ENCODE peak calls at places on chromosomes 5 and 9, in ten cellular contexts. O is BE2C, R is IMR-90, N is dorsolateral prefrontal cortex, G is uterus, U is GM12865, X is astrocyte of the spinal cord, Q is tibial artery, K is fibroblast of the aortic adventitia, I is brain microvascular endothelial cell. W is an unnamed sample.

GRCh38 chr9:96476591-96476990 is 26.6 kb downstream of the HABP4 start:
- DNase-seq in O (no peak), R (peak; percentile 75), N (no peak), G (no peak), U (no peak), X (peak; percentile 42), Q (no peak), K (peak; percentile 49), I (no peak), W (no peak)

GRCh38 chr9:107348836-107349235 is 65.8 kb downstream of the RAD23B start:
- DNase-seq in O (no peak), R (no peak), N (no peak), G (no peak), U (no peak), X (no peak), Q (no peak), K (no peak), I (no peak), W (no peak)

GRCh38 chr5:71471193-71471592 is 15.7 kb downstream of the BDP1 start:
- DNase-seq in O (no peak), R (peak; percentile 59), N (no peak), G (no peak), U (no peak), X (peak; percentile 53), Q (no peak), K (peak; percentile 39), I (peak; percentile 77), W (no peak)

GRCh38 chr9:115275753-115276152 is 157.8 kb upstream of the TNC start:
- DNase-seq in O (no peak), R (no peak), N (no peak), G (no peak), U (no peak), X (no peak), Q (no peak), K (no peak), I (no peak), W (no peak)

GRCh38 chr9:118318770-118319443 is 614.7 kb downstream of the TLR4 start:
- DNase-seq in O (no peak), R (no peak), N (no peak), G (no peak), U (no peak), X (peak; percentile 3), Q (peak; percentile 66), K (no peak), I (no peak), W (no peak)

GRCh38 chr9:127567898-127568617 is 44.0 kb upstream of the STXBP1 start:
- DNase-seq in O (no peak), R (no peak), N (no peak), G (no peak), U (no peak), X (no peak), Q (no peak), K (no peak), I (no peak), W (no peak)

GRCh38 chr9:72598639-72599038 is 77.2 kb downstream of the TMC1 start:
- DNase-seq in O (no peak), R (no peak), N (no peak), G (no peak), U (no peak), X (no peak), Q (no peak), K (no peak), I (no peak), W (no peak)

GRCh38 chr5:80117446-80117845 is 82.3 kb downstream of the THBS4 start:
- DNase-seq in O (no peak), R (no peak), N (no peak), G (no peak), U (no peak), X (no peak), Q (no peak), K (no peak), I (no peak), W (no peak)

GRCh38 chr5:88826959-88827585 is 55.9 kb downstream of the MEF2C start:
- DNase-seq in O (no peak), R (peak; percentile 90), N (no peak), G (peak; percentile 50), U (peak; percentile 86), X (peak; percentile 65), Q (no peak), K (peak; percentile 83), I (peak; percentile 84), W (no peak)

GRCh38 chr5:88827997-88828396 is 55.0 kb downstream of the MEF2C start:
- DNase-seq in O (no peak), R (peak; percentile 14), N (no peak), G (no peak), U (no peak), X (peak; percentile 36), Q (no peak), K (no peak), I (no peak), W (no peak)

GRCh38 chr5:88829773-88830172 is 53.2 kb downstream of the MEF2C start:
- DNase-seq in O (no peak), R (no peak), N (no peak), G (no peak), U (no peak), X (no peak), Q (no peak), K (peak; percentile 41), I (no peak), W (no peak)

GRCh38 chr5:88830567-88830966 is 52.4 kb downstream of the MEF2C start:
- DNase-seq in O (no peak), R (no peak), N (no peak), G (no peak), U (peak; percentile 70), X (peak; percentile 23), Q (no peak), K (peak; percentile 28), I (no peak), W (no peak)

DNA sequence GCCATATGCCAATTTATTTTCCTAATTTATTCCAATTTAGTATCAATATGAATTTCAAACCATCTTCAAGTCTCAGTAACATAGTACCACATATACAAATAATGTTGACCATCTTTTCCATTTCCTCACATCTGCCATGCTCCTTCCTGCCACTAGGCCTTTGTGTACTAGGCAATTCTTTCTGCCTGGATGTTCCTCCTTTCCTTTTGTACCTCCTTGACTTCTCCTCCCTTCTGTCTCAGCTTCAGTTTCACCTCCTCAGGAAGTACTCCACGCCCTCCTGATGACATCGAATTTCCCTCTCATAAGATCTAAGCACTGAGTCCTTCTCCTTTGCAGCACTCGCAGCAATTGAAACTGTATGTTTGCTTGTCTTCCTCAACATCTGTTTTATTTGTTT is 53.9 kb downstream of the MEF2C start:
- DNase-seq in O (no peak), R (no peak), N (no peak), G (no peak), U (peak; percentile 68), X (no peak), Q (no peak), K (peak; percentile 41), I (peak; percentile 12), W (no peak)
- TF ChIP-seq CTCF in O (peak; percentile 18), R (no peak), N (peak; percentile 18), G (peak; percentile 6), U (peak; percentile 34), X (peak; percentile 19), Q (peak; percentile 47), K (peak; percentile 59), I (peak; percentile 48), W (peak; percentile 46)

DNA sequence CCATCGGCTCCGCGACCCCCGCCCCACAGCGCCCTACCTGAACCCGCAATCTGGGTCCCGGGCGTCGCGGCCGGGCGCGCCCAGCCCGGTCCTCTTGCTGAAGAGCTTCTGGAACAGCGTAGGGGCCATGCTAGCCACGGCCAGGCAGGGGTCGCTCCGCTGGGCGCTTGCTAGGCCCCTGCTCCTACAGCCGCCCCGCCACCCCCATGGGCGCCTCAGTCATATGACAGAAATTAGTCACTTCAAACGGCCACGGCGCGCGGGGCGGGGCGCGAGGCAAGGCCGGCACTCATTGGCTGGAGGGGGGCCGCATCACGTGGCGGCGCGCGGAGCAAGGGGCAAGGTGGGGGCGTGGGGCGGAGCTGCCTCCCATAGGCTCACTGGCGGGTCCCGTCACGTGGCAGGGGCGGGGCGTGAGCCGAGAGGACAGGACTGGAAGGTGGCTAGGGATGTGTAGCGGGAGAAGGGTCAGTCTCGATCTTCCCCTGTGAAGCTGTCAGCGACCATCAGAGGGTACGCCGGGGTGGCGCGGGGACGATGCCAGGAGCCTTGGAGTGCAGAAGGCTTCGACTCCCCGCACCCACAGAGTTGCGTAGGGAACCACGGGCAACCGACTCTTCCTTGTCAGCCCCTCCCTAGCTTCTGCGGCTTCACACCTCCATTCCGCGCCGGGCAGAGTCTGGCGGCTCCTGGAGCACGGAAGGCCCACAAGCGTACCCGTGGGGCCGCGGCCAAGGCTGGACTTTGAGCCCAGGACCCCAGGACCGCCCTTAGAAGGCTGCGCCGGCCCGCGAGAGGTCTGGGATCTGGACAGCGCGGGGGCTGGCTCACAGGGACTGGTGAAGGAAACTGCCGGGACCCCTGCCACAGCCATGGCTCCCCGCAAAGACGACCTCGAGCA is at the start of gene FNIP1:
- DNase-seq in O (peak; percentile 100), R (peak; percentile 93), N (peak; percentile 99), G (peak; percentile 99), U (peak; percentile 98), X (peak; percentile 98), Q (peak; percentile 100), K (peak; percentile 92), I (peak; percentile 98), W (peak; percentile 98)
- H3K4me3 ChIP-seq in O (peak within 1 kb of the TSS; percentile 81), R (peak within 1 kb of the TSS; percentile 88), N (peak within 1 kb of the TSS; percentile 98), G (peak within 1 kb of the TSS; percentile 72), U (peak within 1 kb of the TSS; percentile 75), X (peak within 1 kb of the TSS; percentile 93), Q (peak within 1 kb of the TSS; percentile 86), K (peak within 1 kb of the TSS; percentile 76), I (peak within 1 kb of the TSS; percentile 98), W (peak within 1 kb of the TSS; percentile 99)

GRCh38 chr9:70108181-70108580 is 64.5 kb downstream of the MAMDC2 start:
- DNase-seq in O (no peak), R (no peak), N (no peak), G (no peak), U (no peak), X (no peak), Q (no peak), K (no peak), I (no peak), W (no peak)

GRCh38 chr9:70110194-70111041 is 66.8 kb downstream of the MAMDC2 start:
- DNase-seq in O (no peak), R (peak; percentile 83), N (no peak), G (no peak), U (peak; percentile 3), X (peak; percentile 73), Q (no peak), K (peak; percentile 18), I (no peak), W (no peak)

GRCh38 chr9:70105142-70105541 is 61.5 kb downstream of the MAMDC2 start:
- DNase-seq in O (peak; percentile 76), R (no peak), N (no peak), G (no peak), U (no peak), X (no peak), Q (no peak), K (no peak), I (no peak), W (no peak)

GRCh38 chr9:70111042-70111602 is 67.5 kb downstream of the MAMDC2 start:
- DNase-seq in O (peak; percentile 84), R (peak; percentile 81), N (peak; percentile 70), G (peak; percentile 87), U (peak; percentile 67), X (peak; percentile 83), Q (peak; percentile 89), K (peak; percentile 78), I (peak; percentile 60), W (peak; percentile 24)

GRCh38 chr9:70106571-70106970 is 62.9 kb downstream of the MAMDC2 start:
- DNase-seq in O (no peak), R (no peak), N (no peak), G (no peak), U (no peak), X (no peak), Q (no peak), K (no peak), I (no peak), W (no peak)
- TF ChIP-seq CTCF in O (no peak), R (no peak), N (no peak), G (no peak), U (no peak), X (no peak), Q (no peak), K (no peak), I (no peak), W (no peak)

DNA sequence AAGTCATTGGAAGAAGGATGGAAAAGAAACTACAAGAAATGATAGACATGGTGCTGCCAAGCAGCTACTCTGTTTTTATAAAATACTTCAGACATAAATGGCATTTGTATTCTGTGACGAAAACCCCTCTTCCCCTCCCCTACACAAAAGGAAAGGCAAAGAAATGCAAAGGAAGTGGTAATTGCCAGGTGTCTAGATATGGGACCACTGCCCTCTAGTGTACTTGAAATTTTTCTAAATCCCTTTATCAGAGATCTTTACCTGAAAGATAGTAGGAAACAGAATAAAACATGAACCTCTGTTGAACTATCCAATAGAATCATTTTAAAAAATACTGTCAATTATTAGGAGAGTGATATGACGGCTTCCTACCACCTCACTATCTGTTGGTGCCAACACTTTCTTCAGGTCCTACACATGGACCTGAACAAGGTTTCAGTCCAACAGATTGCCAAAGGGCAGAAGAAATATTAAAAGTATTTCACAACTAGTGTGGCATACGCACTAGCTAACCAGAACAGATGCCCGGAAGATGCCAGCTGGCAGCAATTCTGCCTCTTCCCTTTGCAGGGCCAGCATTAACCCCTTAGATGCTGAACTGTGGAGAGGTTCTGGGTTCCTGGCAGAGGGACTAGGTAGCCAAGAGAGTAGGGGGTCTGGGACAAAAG is 104.1 kb downstream of the TSSK1B start:
- DNase-seq in O (no peak), R (peak; percentile 60), N (no peak), G (no peak), U (peak; percentile 50), X (peak; percentile 69), Q (no peak), K (peak; percentile 61), I (peak; percentile 21), W (no peak)
- H3K4me3 ChIP-seq in O (no peak overlapping the region), R (no peak overlapping the region), N (peak overlapping the region; percentile 4), G (no peak overlapping the region), U (no peak overlapping the region), X (no peak overlapping the region), Q (no peak overlapping the region), K (no peak overlapping the region), I (no peak overlapping the region), W (no peak overlapping the region)

W was measured in thoracic aorta.